ENCODE peak calls at places on chromosomes 7 and 10, in four cellular contexts. H, T, K and M are unnamed samples.

GRCh38 chr7:137439829-137440433 is 96.4 kb upstream of the PTN start:
- DNase-seq in H (no peak), T (no peak), K (no peak), M (no peak)

GRCh38 chr7:101900103-101900502 is 82.7 kb downstream of the CUX1 start:
- DNase-seq in H (peak), T (no peak), K (no peak), M (no peak)

GRCh38 chr10:56763090-56763489 is 402.0 kb upstream of the ZWINT start:
- DNase-seq in H (no peak), T (no peak), K (no peak), M (no peak)

GRCh38 chr10:9198611-9199010 is 1144.1 kb downstream of the GATA3 start:
- DNase-seq in H (no peak), T (no peak), K (no peak), M (no peak)

GRCh38 chr7:41816111-41816510 is 113.2 kb upstream of the INHBA start:
- DNase-seq in H (no peak), T (no peak), K (no peak), M (no peak)

GRCh38 chr7:12649348-12649747 is 38.1 kb upstream of the ARL4A start:
- DNase-seq in H (no peak), T (no peak), K (no peak), M (no peak)

GRCh38 chr10:129971381-129972144 is 7.5 kb upstream of the EBF3 start:
- DNase-seq in H (peak), T (peak), K (peak), M (no peak)

GRCh38 chr10:11611248-11612003 is at the start of gene USP6NL:
- DNase-seq in H (peak), T (peak), K (peak), M (peak)

GRCh38 chr10:119270893-119271361 is 63.6 kb downstream of the GRK5 start:
- DNase-seq in H (no peak), T (no peak), K (peak), M (no peak)

GRCh38 chr7:93723424-93724124 is 149.1 kb upstream of the CALCR start:
- DNase-seq in H (no peak), T (no peak), K (no peak), M (no peak)

GRCh38 chr7:29328050-29328449 is 133.5 kb downstream of the CHN2 start:
- DNase-seq in H (no peak), T (no peak), K (no peak), M (no peak)

GRCh38 chr7:150380463-150380862 is 1.3 kb downstream of the ZNF775 start:
- DNase-seq in H (no peak), T (no peak), K (no peak), M (no peak)

GRCh38 chr7:41164440-41164839 is 538.5 kb downstream of the INHBA start:
- DNase-seq in H (no peak), T (no peak), K (no peak), M (no peak)

GRCh38 chr10:68831961-68832455 is 4.7 kb downstream of the STOX1 start:
- DNase-seq in H (no peak), T (no peak), K (no peak), M (no peak)

GRCh38 chr10:24866615-24867583 is 85.5 kb downstream of the PRTFDC1 start:
- DNase-seq in H (no peak), T (no peak), K (no peak), M (no peak)

GRCh38 chr7:148124477-148124876 is 466.1 kb upstream of the C7orf33 start:
- DNase-seq in H (no peak), T (no peak), K (no peak), M (no peak)

GRCh38 chr10:70763567-70763966 is 21.6 kb downstream of the TBATA start:
- DNase-seq in H (no peak), T (no peak), K (no peak), M (no peak)

GRCh38 chr10:42367532-42368230 is 270.7 kb downstream of the ZNF33B start:
- DNase-seq in H (peak), T (peak), K (no peak), M (no peak)

GRCh38 chr10:132237871-132238270 is 51.1 kb downstream of the DPYSL4 start:
- DNase-seq in H (peak), T (peak), K (no peak), M (no peak)

GRCh38 chr10:5291501-5292195 is 73.1 kb upstream of the UCN3 start:
- DNase-seq in H (no peak), T (no peak), K (peak), M (no peak)

GRCh38 chr10:88108115-88108610 is 244.7 kb downstream of the PTEN start:
- DNase-seq in H (no peak), T (peak), K (no peak), M (no peak)
- TF ChIP-seq CTCF in H (no peak), T (no peak), K (no peak), M (no peak)

DNA sequence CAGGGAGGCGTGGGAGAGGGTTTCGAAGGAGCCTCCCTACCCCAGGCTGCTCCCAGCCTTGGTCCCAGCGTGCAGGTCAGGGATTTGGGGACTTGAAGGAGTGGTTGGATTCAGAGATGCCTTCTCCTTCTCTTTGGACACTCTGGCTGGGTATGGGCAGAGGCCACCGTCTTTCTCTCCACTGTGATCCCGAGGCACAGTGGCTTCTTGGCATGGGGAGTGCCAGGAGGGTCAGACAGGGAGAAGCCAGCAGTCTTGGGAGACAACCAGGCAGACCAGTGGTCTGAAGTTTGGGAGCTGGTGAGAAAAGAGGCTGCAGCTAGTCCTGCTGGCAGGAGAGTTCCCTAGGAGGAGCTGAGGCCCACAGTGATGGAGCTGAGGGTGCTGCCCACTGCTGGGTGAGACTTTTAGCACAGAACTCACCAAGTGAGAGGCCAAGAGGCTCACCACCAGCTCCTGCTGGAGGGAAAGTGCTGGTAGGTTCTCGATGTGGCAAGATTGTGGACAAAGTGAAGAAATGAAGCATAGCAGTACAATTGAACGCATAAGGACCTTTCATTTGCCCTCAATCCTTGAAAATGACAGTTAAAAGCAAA is 35.2 kb upstream of the WDFY4 start:
- DNase-seq in H (no peak), T (no peak), K (no peak), M (no peak)
- TF ChIP-seq CTCF in H (peak), T (peak), K (peak), M (no peak)

DNA sequence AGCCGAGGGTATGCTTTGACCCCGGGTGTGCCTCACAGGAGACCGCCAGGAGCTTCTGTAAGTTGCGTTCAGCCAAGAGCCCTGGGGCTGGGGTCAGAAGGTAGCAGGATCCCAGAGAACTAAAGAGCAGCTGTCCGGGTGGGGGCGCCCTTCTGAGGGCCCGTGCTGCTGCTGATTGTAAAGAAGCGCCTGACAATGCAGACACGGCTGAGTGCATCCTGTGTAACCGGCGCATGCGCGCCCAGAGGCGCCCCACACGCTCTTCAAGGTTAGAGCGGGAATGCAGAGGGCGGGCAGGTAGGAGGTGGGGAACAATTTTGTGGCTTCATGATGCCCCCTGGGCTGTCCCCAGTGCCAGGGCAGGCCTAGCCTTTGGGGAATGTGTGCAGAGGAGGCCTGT is 210.2 kb upstream of the CTBP2 start:
- DNase-seq in H (no peak), T (no peak), K (peak), M (peak)
- TF ChIP-seq CTCF in H (no peak), T (peak), K (peak), M (peak)

DNA sequence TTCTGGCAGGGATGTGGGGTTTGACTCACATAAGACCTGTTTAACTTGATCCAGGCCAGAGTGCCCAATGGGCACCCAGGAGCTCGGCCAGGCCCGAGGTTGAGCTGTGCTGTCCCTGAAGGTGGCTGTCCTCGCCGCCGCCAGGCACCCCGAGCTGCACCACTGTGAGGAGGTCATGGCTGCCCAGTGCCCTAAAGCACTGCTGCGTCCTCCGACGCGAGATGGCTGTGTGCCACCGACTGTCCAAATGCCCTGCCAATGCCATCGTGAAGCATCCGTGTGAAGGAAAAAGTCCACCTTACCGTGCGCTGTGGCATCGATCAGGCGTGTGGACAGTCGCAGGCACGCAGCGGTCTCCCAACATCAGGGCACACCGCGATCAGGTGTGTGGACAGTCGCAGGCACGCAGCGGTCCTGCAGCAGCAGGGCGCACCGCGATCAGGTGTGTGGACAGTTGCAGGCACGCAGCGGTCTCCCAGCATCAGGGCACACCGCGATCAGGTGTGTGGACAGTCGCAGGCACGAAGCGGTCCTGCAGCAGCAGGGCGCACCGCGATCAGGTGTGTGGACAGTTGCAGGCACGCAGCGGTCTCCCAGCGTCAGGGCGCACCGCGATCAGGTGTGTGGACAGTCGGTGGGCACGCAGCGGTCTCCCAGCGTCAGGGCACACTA is 120.3 kb downstream of the VIPR2 start:
- DNase-seq in H (no peak), T (no peak), K (no peak), M (no peak)
- TF ChIP-seq CTCF in H (no peak), T (no peak), K (no peak), M (no peak)

GRCh38 chr10:50614444-50615137 is 9.2 kb downstream of the SGMS1 start:
- DNase-seq in H (no peak), T (peak), K (peak), M (no peak)
- TF ChIP-seq CTCF in H (no peak), T (peak), K (peak), M (peak)

GRCh38 chr10:845526-845925 is 86.0 kb downstream of the LARP4B start:
- DNase-seq in H (no peak), T (no peak), K (no peak), M (no peak)

GRCh38 chr10:841535-841934 is 90.0 kb downstream of the LARP4B start:
- DNase-seq in H (peak), T (no peak), K (no peak), M (no peak)

GRCh38 chr10:842795-843194 is 88.7 kb downstream of the LARP4B start:
- DNase-seq in H (no peak), T (no peak), K (no peak), M (no peak)

GRCh38 chr10:844552-844951 is 87.0 kb downstream of the LARP4B start:
- DNase-seq in H (no peak), T (no peak), K (no peak), M (no peak)

GRCh38 chr10:843703-844102 is 87.8 kb downstream of the LARP4B start:
- DNase-seq in H (no peak), T (no peak), K (no peak), M (no peak)
- TF ChIP-seq CTCF in H (no peak), T (no peak), K (no peak), M (no peak)